ENCODE peak calls at places on chromosomes 2 and 18, in six cellular contexts. One of them, this sample, is unnamed.

GRCh38 chr2:70703900-70704549 is 64.0 kb downstream of the ADD2 start:
- DNase-seq in neural progenitor cell: peak; percentile 19
- DNase-seq in H1: no peak
- DNase-seq in GM12878: no peak
- DNase-seq in endothelial cell of umbilical vein: no peak
- DNase-seq in PC-9: no peak
- DNase-seq in this sample: no peak

GRCh38 chr2:236164201-236164982 is 3.8 kb downstream of the GBX2 start:
- DNase-seq in GM12878: no peak
- DNase-seq in neural progenitor cell: peak; percentile 80
- DNase-seq in PC-9: no peak
- DNase-seq in endothelial cell of umbilical vein: peak; percentile 62
- DNase-seq in H1: peak; percentile 81
- DNase-seq in this sample: no peak

GRCh38 chr2:181805228-181806038 is 86.1 kb upstream of the ITPRID2 start:
- DNase-seq in PC-9: no peak
- DNase-seq in endothelial cell of umbilical vein: peak; percentile 91
- DNase-seq in GM12878: no peak
- DNase-seq in H1: no peak
- DNase-seq in neural progenitor cell: no peak
- DNase-seq in this sample: no peak

GRCh38 chr2:85112906-85113625 is 20.1 kb upstream of the TCF7L1 start:
- DNase-seq in GM12878: no peak
- DNase-seq in H1: no peak
- DNase-seq in neural progenitor cell: no peak
- DNase-seq in PC-9: no peak
- DNase-seq in endothelial cell of umbilical vein: no peak
- DNase-seq in this sample: no peak

GRCh38 chr2:25379535-25379934 is 37.8 kb upstream of the DNMT3A start:
- DNase-seq in endothelial cell of umbilical vein: no peak
- DNase-seq in neural progenitor cell: no peak
- DNase-seq in PC-9: no peak
- DNase-seq in H1: peak; percentile 39
- DNase-seq in GM12878: no peak
- DNase-seq in this sample: no peak

GRCh38 chr2:80238692-80239469 is 65.7 kb downstream of the LRRTM1 start:
- DNase-seq in H1: peak; percentile 80
- DNase-seq in endothelial cell of umbilical vein: no peak
- DNase-seq in GM12878: no peak
- DNase-seq in neural progenitor cell: peak; percentile 51
- DNase-seq in PC-9: peak; percentile 28
- DNase-seq in this sample: no peak

GRCh38 chr2:120854766-120855530 is 119.3 kb downstream of the GLI2 start:
- DNase-seq in neural progenitor cell: no peak
- DNase-seq in GM12878: no peak
- DNase-seq in PC-9: no peak
- DNase-seq in endothelial cell of umbilical vein: no peak
- DNase-seq in H1: no peak
- DNase-seq in this sample: no peak

GRCh38 chr18:30713299-30713698 is 329.2 kb downstream of the DSC3 start:
- DNase-seq in endothelial cell of umbilical vein: no peak
- DNase-seq in PC-9: no peak
- DNase-seq in neural progenitor cell: no peak
- DNase-seq in H1: no peak
- DNase-seq in GM12878: no peak
- DNase-seq in this sample: no peak

GRCh38 chr2:10721344-10722251 is at the start of gene ATP6V1C2:
- DNase-seq in PC-9: peak; percentile 61
- DNase-seq in endothelial cell of umbilical vein: no peak
- DNase-seq in neural progenitor cell: peak; percentile 91
- DNase-seq in GM12878: no peak
- DNase-seq in H1: peak; percentile 78
- DNase-seq in this sample: no peak

GRCh38 chr2:205783872-205784510 is 101.7 kb downstream of the NRP2 start:
- DNase-seq in PC-9: no peak
- DNase-seq in GM12878: no peak
- DNase-seq in neural progenitor cell: no peak
- DNase-seq in endothelial cell of umbilical vein: no peak
- DNase-seq in H1: no peak
- DNase-seq in this sample: no peak

GRCh38 chr2:19863303-19864041 is 38.3 kb downstream of the TTC32 start:
- DNase-seq in PC-9: peak; percentile 58
- DNase-seq in GM12878: no peak
- DNase-seq in H1: peak; percentile 99
- DNase-seq in neural progenitor cell: peak; percentile 89
- DNase-seq in endothelial cell of umbilical vein: peak; percentile 55
- DNase-seq in this sample: no peak

GRCh38 chr2:12534646-12535263 is 182.0 kb upstream of the TRIB2 start:
- DNase-seq in GM12878: no peak
- DNase-seq in PC-9: peak; percentile 16
- DNase-seq in endothelial cell of umbilical vein: no peak
- DNase-seq in H1: no peak
- DNase-seq in neural progenitor cell: peak; percentile 13
- DNase-seq in this sample: peak; percentile 56

GRCh38 chr2:165627463-165627862 is 158.0 kb downstream of the CSRNP3 start:
- DNase-seq in GM12878: no peak
- DNase-seq in endothelial cell of umbilical vein: peak; percentile 17
- DNase-seq in neural progenitor cell: no peak
- DNase-seq in PC-9: no peak
- DNase-seq in H1: no peak
- DNase-seq in this sample: no peak

GRCh38 chr2:127535422-127535901 is at the start of gene MYO7B:
- DNase-seq in endothelial cell of umbilical vein: no peak
- DNase-seq in H1: no peak
- DNase-seq in PC-9: no peak
- DNase-seq in neural progenitor cell: no peak
- DNase-seq in GM12878: no peak
- DNase-seq in this sample: no peak

GRCh38 chr2:133627741-133628140 is 59.5 kb upstream of the NCKAP5 start:
- DNase-seq in PC-9: no peak
- DNase-seq in endothelial cell of umbilical vein: no peak
- DNase-seq in neural progenitor cell: no peak
- DNase-seq in H1: no peak
- DNase-seq in GM12878: no peak
- DNase-seq in this sample: no peak

GRCh38 chr2:172445851-172446250 is 18.5 kb downstream of the ITGA6 start:
- DNase-seq in endothelial cell of umbilical vein: peak; percentile 29
- DNase-seq in neural progenitor cell: no peak
- DNase-seq in H1: no peak
- DNase-seq in PC-9: no peak
- DNase-seq in GM12878: no peak
- DNase-seq in this sample: no peak

GRCh38 chr2:24828641-24829040 is 35.4 kb downstream of the CENPO start:
- DNase-seq in neural progenitor cell: no peak
- DNase-seq in PC-9: no peak
- DNase-seq in H1: no peak
- DNase-seq in GM12878: no peak
- DNase-seq in endothelial cell of umbilical vein: no peak
- DNase-seq in this sample: no peak

GRCh38 chr2:210537021-210537650 is 19.3 kb upstream of the CPS1 start:
- DNase-seq in PC-9: no peak
- DNase-seq in endothelial cell of umbilical vein: no peak
- DNase-seq in GM12878: no peak
- DNase-seq in H1: no peak
- DNase-seq in neural progenitor cell: no peak
- DNase-seq in this sample: no peak

GRCh38 chr2:217944366-217944765 is 58.4 kb downstream of the TNS1 start:
- DNase-seq in neural progenitor cell: no peak
- DNase-seq in GM12878: no peak
- DNase-seq in endothelial cell of umbilical vein: no peak
- DNase-seq in PC-9: no peak
- DNase-seq in H1: no peak
- DNase-seq in this sample: no peak

GRCh38 chr2:12005886-12006681 is 259.7 kb downstream of the LPIN1 start:
- DNase-seq in neural progenitor cell: peak; percentile 19
- DNase-seq in endothelial cell of umbilical vein: peak; percentile 51
- DNase-seq in GM12878: peak; percentile 89
- DNase-seq in H1: no peak
- DNase-seq in PC-9: peak; percentile 60
- DNase-seq in this sample: no peak

GRCh38 chr2:144372484-144373195 is 147.3 kb downstream of the ZEB2 start:
- DNase-seq in PC-9: no peak
- DNase-seq in GM12878: no peak
- DNase-seq in endothelial cell of umbilical vein: no peak
- DNase-seq in H1: no peak
- DNase-seq in neural progenitor cell: no peak
- DNase-seq in this sample: no peak

GRCh38 chr2:206084468-206084869 is 1.5 kb downstream of the INO80D start:
- DNase-seq in GM12878: no peak
- DNase-seq in PC-9: peak; percentile 46
- DNase-seq in endothelial cell of umbilical vein: peak; percentile 61
- DNase-seq in neural progenitor cell: peak; percentile 87
- DNase-seq in H1: no peak
- DNase-seq in this sample: no peak

GRCh38 chr18:57640236-57640635 is 18.6 kb upstream of the NARS1 start:
- DNase-seq in PC-9: no peak
- DNase-seq in endothelial cell of umbilical vein: peak; percentile 53
- DNase-seq in GM12878: no peak
- DNase-seq in H1: no peak
- DNase-seq in neural progenitor cell: no peak
- DNase-seq in this sample: no peak

GRCh38 chr18:41075212-41075611 is 879.8 kb upstream of the PIK3C3 start:
- DNase-seq in GM12878: no peak
- DNase-seq in PC-9: no peak
- DNase-seq in endothelial cell of umbilical vein: peak; percentile 62
- DNase-seq in neural progenitor cell: peak; percentile 11
- DNase-seq in H1: no peak
- DNase-seq in this sample: no peak

GRCh38 chr2:152099655-152100050 is 809 bp upstream of the CACNB4 start:
- DNase-seq in neural progenitor cell: no peak
- DNase-seq in GM12878: no peak
- DNase-seq in PC-9: no peak
- DNase-seq in H1: no peak
- DNase-seq in endothelial cell of umbilical vein: no peak
- DNase-seq in this sample: no peak

GRCh38 chr2:152100961-152101360 is 2.1 kb upstream of the CACNB4 start:
- DNase-seq in endothelial cell of umbilical vein: no peak
- DNase-seq in H1: no peak
- DNase-seq in PC-9: no peak
- DNase-seq in neural progenitor cell: no peak
- DNase-seq in GM12878: no peak
- DNase-seq in this sample: no peak

GRCh38 chr2:152097291-152098032 is 1.4 kb downstream of the CACNB4 start:
- DNase-seq in GM12878: no peak
- DNase-seq in endothelial cell of umbilical vein: peak; percentile 30
- DNase-seq in H1: no peak
- DNase-seq in PC-9: peak; percentile 8
- DNase-seq in neural progenitor cell: peak; percentile 27
- DNase-seq in this sample: no peak

GRCh38 chr2:152098033-152098797 is 629 bp downstream of the CACNB4 start:
- DNase-seq in endothelial cell of umbilical vein: no peak
- DNase-seq in neural progenitor cell: peak; percentile 65
- DNase-seq in GM12878: no peak
- DNase-seq in PC-9: peak; percentile 12
- DNase-seq in H1: peak; percentile 71
- DNase-seq in this sample: no peak

GRCh38 chr2:152098798-152099654 is at the start of gene CACNB4:
- DNase-seq in GM12878: no peak
- DNase-seq in neural progenitor cell: peak; percentile 66
- DNase-seq in endothelial cell of umbilical vein: peak; percentile 16
- DNase-seq in PC-9: peak; percentile 5
- DNase-seq in H1: peak; percentile 73
- DNase-seq in this sample: no peak
- TF ChIP-seq EZH2 in GM12878: no peak
- TF ChIP-seq EZH2 in neural progenitor cell: peak; percentile 61
- TF ChIP-seq EZH2 in endothelial cell of umbilical vein: peak; percentile 94
- TF ChIP-seq EZH2 in PC-9: peak; percentile 72
- TF ChIP-seq EZH2 in H1: peak; percentile 61
- TF ChIP-seq EZH2 in this sample: no peak

GRCh38 chr18:63774511-63774910 is 707 bp upstream of the SERPINB7 start:
- DNase-seq in H1: no peak
- DNase-seq in GM12878: no peak
- DNase-seq in PC-9: peak; percentile 9
- DNase-seq in endothelial cell of umbilical vein: no peak
- DNase-seq in neural progenitor cell: no peak
- DNase-seq in this sample: no peak
- H3K27ac ChIP-seq in H1: no peak overlapping the region
- H3K27ac ChIP-seq in GM12878: no peak overlapping the region
- H3K27ac ChIP-seq in PC-9: peak overlapping the region; percentile 87
- H3K27ac ChIP-seq in endothelial cell of umbilical vein: no peak overlapping the region
- H3K27ac ChIP-seq in neural progenitor cell: no peak overlapping the region
- H3K27ac ChIP-seq in this sample: no peak overlapping the region

DNA sequence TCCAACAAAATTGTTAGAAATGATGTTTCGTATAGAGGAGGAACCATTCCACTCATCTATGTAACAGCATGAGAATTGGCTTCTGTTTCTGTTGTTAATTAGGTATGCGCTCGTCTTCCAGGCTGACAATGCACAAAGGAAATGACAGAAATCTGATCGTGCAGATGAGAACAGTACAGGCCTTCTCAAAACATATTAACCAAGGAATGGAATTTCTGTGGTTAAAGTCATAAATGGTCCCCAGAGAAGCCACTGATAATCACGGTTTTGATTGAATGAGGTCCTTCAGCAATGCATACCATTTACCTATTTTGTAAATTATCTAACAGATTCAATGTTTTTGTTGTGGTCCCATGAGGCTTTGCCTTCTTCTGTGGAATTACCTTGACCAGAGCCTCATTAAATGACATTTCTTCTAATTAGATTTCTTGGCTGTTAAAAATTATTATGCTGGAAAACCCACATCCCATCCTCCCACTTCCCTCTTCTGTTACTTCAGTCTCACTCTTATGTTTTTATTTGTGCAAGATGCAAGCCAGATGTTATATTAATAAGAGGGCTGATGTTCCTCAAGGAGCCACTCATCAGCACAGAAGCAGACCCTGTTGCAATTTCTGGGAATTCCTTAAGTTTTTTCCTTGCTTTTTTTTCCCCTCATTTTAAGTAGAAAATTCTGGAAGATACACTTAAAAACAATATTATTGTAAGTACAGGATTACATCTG is 395.8 kb downstream of the PID1 start:
- DNase-seq in neural progenitor cell: no peak
- DNase-seq in endothelial cell of umbilical vein: no peak
- DNase-seq in GM12878: no peak
- DNase-seq in H1: no peak
- DNase-seq in PC-9: no peak
- DNase-seq in this sample: peak; percentile 87
- TF ChIP-seq EZH2 in neural progenitor cell: no peak
- TF ChIP-seq EZH2 in endothelial cell of umbilical vein: no peak
- TF ChIP-seq EZH2 in GM12878: no peak
- TF ChIP-seq EZH2 in H1: no peak
- TF ChIP-seq EZH2 in PC-9: no peak
- TF ChIP-seq EZH2 in this sample: no peak

DNA sequence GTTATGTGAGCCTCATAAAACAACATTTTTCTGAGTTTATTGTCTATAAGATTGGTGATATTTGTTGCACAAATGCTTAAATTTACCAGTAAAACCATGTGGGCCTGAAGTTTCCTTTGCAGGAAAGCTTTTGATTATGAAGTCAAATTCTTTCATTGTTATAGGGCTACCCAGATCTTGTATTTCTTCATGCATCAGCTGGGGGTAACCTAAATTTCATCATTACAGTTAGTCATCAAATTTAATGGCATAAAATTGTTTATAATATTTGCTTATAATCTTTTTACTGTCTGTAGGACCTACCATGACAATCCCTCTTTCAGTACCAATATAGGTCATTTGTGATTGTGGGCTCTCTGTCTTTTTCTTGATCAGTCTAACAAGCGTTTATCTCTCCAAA is 47.8 kb downstream of the SMAD2 start:
- DNase-seq in endothelial cell of umbilical vein: no peak
- DNase-seq in GM12878: no peak
- DNase-seq in PC-9: no peak
- DNase-seq in H1: no peak
- DNase-seq in neural progenitor cell: no peak
- DNase-seq in this sample: no peak
- H3K27ac ChIP-seq in endothelial cell of umbilical vein: no peak overlapping the region
- H3K27ac ChIP-seq in GM12878: no peak overlapping the region
- H3K27ac ChIP-seq in PC-9: peak overlapping the region; percentile 58
- H3K27ac ChIP-seq in H1: no peak overlapping the region
- H3K27ac ChIP-seq in neural progenitor cell: no peak overlapping the region
- H3K27ac ChIP-seq in this sample: no peak overlapping the region

GRCh38 chr2:44768438-44769236 is 172.9 kb upstream of the SIX3 start:
- DNase-seq in H1: peak; percentile 77
- DNase-seq in neural progenitor cell: peak; percentile 90
- DNase-seq in endothelial cell of umbilical vein: peak; percentile 35
- DNase-seq in GM12878: no peak
- DNase-seq in PC-9: no peak
- DNase-seq in this sample: peak; percentile 60
- TF ChIP-seq EZH2 in H1: peak; percentile 53
- TF ChIP-seq EZH2 in neural progenitor cell: no peak
- TF ChIP-seq EZH2 in endothelial cell of umbilical vein: peak; percentile 59
- TF ChIP-seq EZH2 in GM12878: no peak
- TF ChIP-seq EZH2 in PC-9: no peak
- TF ChIP-seq EZH2 in this sample: no peak